ENCODE peak calls at places on chromosomes 7 and 10, in ten cellular contexts. One of them, this sample, is unnamed.

GRCh38 chr7:20647908-20648776 is 32.7 kb downstream of the ABCB5 start:
- DNase-seq in IMR-90: no peak
- DNase-seq in Peyer's patch: no peak
- DNase-seq in brain microvascular endothelial cell: no peak
- DNase-seq in neural progenitor cell: peak; percentile 70
- DNase-seq in uterus: no peak
- DNase-seq in CD8-positive, alpha-beta T cell: no peak
- DNase-seq in ascending aorta: no peak
- DNase-seq in upper lobe of right lung: no peak
- DNase-seq in tibial artery: no peak
- DNase-seq in this sample: no peak

GRCh38 chr10:114632869-114633715 is 25.0 kb downstream of the ABLIM1 start:
- DNase-seq in Peyer's patch: no peak
- DNase-seq in tibial artery: peak; percentile 59
- DNase-seq in upper lobe of right lung: no peak
- DNase-seq in brain microvascular endothelial cell: peak; percentile 89
- DNase-seq in ascending aorta: peak; percentile 17
- DNase-seq in neural progenitor cell: peak; percentile 25
- DNase-seq in uterus: no peak
- DNase-seq in CD8-positive, alpha-beta T cell: no peak
- DNase-seq in IMR-90: peak; percentile 94
- DNase-seq in this sample: no peak

GRCh38 chr7:135204271-135204872 is 7.0 kb downstream of the WDR91 start:
- DNase-seq in tibial artery: no peak
- DNase-seq in upper lobe of right lung: no peak
- DNase-seq in Peyer's patch: no peak
- DNase-seq in CD8-positive, alpha-beta T cell: no peak
- DNase-seq in uterus: no peak
- DNase-seq in neural progenitor cell: no peak
- DNase-seq in IMR-90: peak; percentile 93
- DNase-seq in ascending aorta: no peak
- DNase-seq in brain microvascular endothelial cell: peak; percentile 29
- DNase-seq in this sample: no peak

GRCh38 chr10:119650062-119650461 is 1.1 kb upstream of the BAG3 start:
- DNase-seq in Peyer's patch: no peak
- DNase-seq in CD8-positive, alpha-beta T cell: no peak
- DNase-seq in upper lobe of right lung: no peak
- DNase-seq in tibial artery: no peak
- DNase-seq in uterus: no peak
- DNase-seq in brain microvascular endothelial cell: no peak
- DNase-seq in ascending aorta: no peak
- DNase-seq in neural progenitor cell: no peak
- DNase-seq in IMR-90: no peak
- DNase-seq in this sample: no peak

GRCh38 chr10:71613303-71613777 is 106.2 kb downstream of the C10orf105 start:
- DNase-seq in CD8-positive, alpha-beta T cell: no peak
- DNase-seq in upper lobe of right lung: no peak
- DNase-seq in uterus: no peak
- DNase-seq in tibial artery: no peak
- DNase-seq in Peyer's patch: no peak
- DNase-seq in ascending aorta: no peak
- DNase-seq in neural progenitor cell: no peak
- DNase-seq in IMR-90: no peak
- DNase-seq in brain microvascular endothelial cell: no peak
- DNase-seq in this sample: no peak

GRCh38 chr7:96739167-96739566 is 29.5 kb upstream of the SEM1 start:
- DNase-seq in uterus: no peak
- DNase-seq in ascending aorta: no peak
- DNase-seq in neural progenitor cell: no peak
- DNase-seq in tibial artery: no peak
- DNase-seq in brain microvascular endothelial cell: no peak
- DNase-seq in CD8-positive, alpha-beta T cell: no peak
- DNase-seq in upper lobe of right lung: no peak
- DNase-seq in IMR-90: no peak
- DNase-seq in Peyer's patch: no peak
- DNase-seq in this sample: no peak

GRCh38 chr7:13262929-13263530 is 575.6 kb downstream of the ARL4A start:
- DNase-seq in upper lobe of right lung: no peak
- DNase-seq in brain microvascular endothelial cell: peak; percentile 22
- DNase-seq in ascending aorta: no peak
- DNase-seq in tibial artery: no peak
- DNase-seq in Peyer's patch: no peak
- DNase-seq in IMR-90: peak; percentile 52
- DNase-seq in neural progenitor cell: peak; percentile 40
- DNase-seq in CD8-positive, alpha-beta T cell: no peak
- DNase-seq in uterus: no peak
- DNase-seq in this sample: no peak

GRCh38 chr10:119849031-119849789 is 23.4 kb downstream of the MCMBP start:
- DNase-seq in neural progenitor cell: no peak
- DNase-seq in Peyer's patch: no peak
- DNase-seq in brain microvascular endothelial cell: peak; percentile 41
- DNase-seq in uterus: no peak
- DNase-seq in upper lobe of right lung: no peak
- DNase-seq in CD8-positive, alpha-beta T cell: no peak
- DNase-seq in ascending aorta: no peak
- DNase-seq in tibial artery: no peak
- DNase-seq in IMR-90: peak; percentile 76
- DNase-seq in this sample: no peak

GRCh38 chr10:29105516-29106215 is 183.2 kb upstream of the LYZL1 start:
- DNase-seq in neural progenitor cell: no peak
- DNase-seq in tibial artery: no peak
- DNase-seq in upper lobe of right lung: no peak
- DNase-seq in brain microvascular endothelial cell: peak; percentile 72
- DNase-seq in CD8-positive, alpha-beta T cell: no peak
- DNase-seq in uterus: no peak
- DNase-seq in IMR-90: peak; percentile 86
- DNase-seq in ascending aorta: no peak
- DNase-seq in Peyer's patch: no peak
- DNase-seq in this sample: no peak

GRCh38 chr10:117342638-117343037 is 32.6 kb downstream of the PDZD8 start:
- DNase-seq in uterus: no peak
- DNase-seq in Peyer's patch: no peak
- DNase-seq in CD8-positive, alpha-beta T cell: no peak
- DNase-seq in brain microvascular endothelial cell: peak; percentile 43
- DNase-seq in IMR-90: peak; percentile 83
- DNase-seq in ascending aorta: no peak
- DNase-seq in tibial artery: no peak
- DNase-seq in upper lobe of right lung: no peak
- DNase-seq in neural progenitor cell: no peak
- DNase-seq in this sample: no peak

GRCh38 chr7:113796557-113796956 is 122.3 kb downstream of the PPP1R3A start:
- DNase-seq in tibial artery: no peak
- DNase-seq in upper lobe of right lung: no peak
- DNase-seq in neural progenitor cell: no peak
- DNase-seq in CD8-positive, alpha-beta T cell: no peak
- DNase-seq in Peyer's patch: no peak
- DNase-seq in IMR-90: peak; percentile 92
- DNase-seq in ascending aorta: no peak
- DNase-seq in brain microvascular endothelial cell: peak; percentile 95
- DNase-seq in uterus: no peak
- DNase-seq in this sample: no peak

GRCh38 chr10:35043796-35044344 is 46.3 kb downstream of the CUL2 start:
- DNase-seq in CD8-positive, alpha-beta T cell: no peak
- DNase-seq in Peyer's patch: no peak
- DNase-seq in upper lobe of right lung: no peak
- DNase-seq in neural progenitor cell: no peak
- DNase-seq in ascending aorta: no peak
- DNase-seq in uterus: no peak
- DNase-seq in IMR-90: peak; percentile 70
- DNase-seq in brain microvascular endothelial cell: no peak
- DNase-seq in tibial artery: no peak
- DNase-seq in this sample: no peak

GRCh38 chr10:99466632-99467031 is 36.2 kb upstream of the GOT1 start:
- DNase-seq in CD8-positive, alpha-beta T cell: no peak
- DNase-seq in tibial artery: peak; percentile 22
- DNase-seq in upper lobe of right lung: no peak
- DNase-seq in brain microvascular endothelial cell: no peak
- DNase-seq in uterus: no peak
- DNase-seq in IMR-90: peak; percentile 15
- DNase-seq in neural progenitor cell: no peak
- DNase-seq in ascending aorta: no peak
- DNase-seq in Peyer's patch: no peak
- DNase-seq in this sample: no peak

GRCh38 chr10:78028438-78029293 is 649 bp downstream of the POLR3A start:
- DNase-seq in CD8-positive, alpha-beta T cell: peak; percentile 48
- DNase-seq in neural progenitor cell: peak; percentile 60
- DNase-seq in IMR-90: peak; percentile 57
- DNase-seq in ascending aorta: no peak
- DNase-seq in brain microvascular endothelial cell: peak; percentile 29
- DNase-seq in upper lobe of right lung: no peak
- DNase-seq in Peyer's patch: no peak
- DNase-seq in tibial artery: no peak
- DNase-seq in uterus: no peak
- DNase-seq in this sample: peak; percentile 18

GRCh38 chr7:80335473-80336232 is 176.2 kb downstream of the GNAT3 start:
- DNase-seq in Peyer's patch: no peak
- DNase-seq in neural progenitor cell: peak; percentile 50
- DNase-seq in upper lobe of right lung: no peak
- DNase-seq in ascending aorta: no peak
- DNase-seq in uterus: no peak
- DNase-seq in tibial artery: no peak
- DNase-seq in IMR-90: peak; percentile 84
- DNase-seq in CD8-positive, alpha-beta T cell: no peak
- DNase-seq in brain microvascular endothelial cell: no peak
- DNase-seq in this sample: no peak

GRCh38 chr10:96675846-96676245 is 44.5 kb downstream of the PIK3AP1 start:
- DNase-seq in upper lobe of right lung: no peak
- DNase-seq in brain microvascular endothelial cell: no peak
- DNase-seq in Peyer's patch: no peak
- DNase-seq in IMR-90: no peak
- DNase-seq in ascending aorta: no peak
- DNase-seq in uterus: no peak
- DNase-seq in CD8-positive, alpha-beta T cell: no peak
- DNase-seq in tibial artery: no peak
- DNase-seq in neural progenitor cell: no peak
- DNase-seq in this sample: no peak

GRCh38 chr7:106552645-106553445 is 108.1 kb downstream of the CCDC71L start:
- DNase-seq in ascending aorta: no peak
- DNase-seq in CD8-positive, alpha-beta T cell: no peak
- DNase-seq in brain microvascular endothelial cell: no peak
- DNase-seq in neural progenitor cell: no peak
- DNase-seq in uterus: no peak
- DNase-seq in upper lobe of right lung: no peak
- DNase-seq in tibial artery: no peak
- DNase-seq in Peyer's patch: peak; percentile 30
- DNase-seq in IMR-90: peak; percentile 22
- DNase-seq in this sample: no peak

GRCh38 chr10:72092987-72093386 is 4.6 kb upstream of the SPOCK2 start:
- DNase-seq in ascending aorta: no peak
- DNase-seq in uterus: no peak
- DNase-seq in CD8-positive, alpha-beta T cell: no peak
- DNase-seq in IMR-90: no peak
- DNase-seq in neural progenitor cell: no peak
- DNase-seq in upper lobe of right lung: no peak
- DNase-seq in tibial artery: no peak
- DNase-seq in brain microvascular endothelial cell: no peak
- DNase-seq in Peyer's patch: no peak
- DNase-seq in this sample: no peak

GRCh38 chr7:24722386-24723177 is 34.7 kb downstream of the GSDME start:
- DNase-seq in IMR-90: no peak
- DNase-seq in CD8-positive, alpha-beta T cell: no peak
- DNase-seq in Peyer's patch: peak; percentile 9
- DNase-seq in tibial artery: no peak
- DNase-seq in uterus: no peak
- DNase-seq in neural progenitor cell: peak; percentile 54
- DNase-seq in upper lobe of right lung: no peak
- DNase-seq in ascending aorta: no peak
- DNase-seq in brain microvascular endothelial cell: peak; percentile 24
- DNase-seq in this sample: no peak

GRCh38 chr7:24920702-24921679 is 59.0 kb downstream of the OSBPL3 start:
- DNase-seq in Peyer's patch: no peak
- DNase-seq in ascending aorta: no peak
- DNase-seq in IMR-90: no peak
- DNase-seq in CD8-positive, alpha-beta T cell: no peak
- DNase-seq in upper lobe of right lung: peak; percentile 67
- DNase-seq in uterus: no peak
- DNase-seq in brain microvascular endothelial cell: no peak
- DNase-seq in neural progenitor cell: peak; percentile 32
- DNase-seq in tibial artery: no peak
- DNase-seq in this sample: no peak

GRCh38 chr10:55668326-55668922 is 692.6 kb downstream of the ZWINT start:
- DNase-seq in CD8-positive, alpha-beta T cell: no peak
- DNase-seq in ascending aorta: no peak
- DNase-seq in neural progenitor cell: peak; percentile 15
- DNase-seq in upper lobe of right lung: no peak
- DNase-seq in uterus: no peak
- DNase-seq in IMR-90: no peak
- DNase-seq in Peyer's patch: no peak
- DNase-seq in tibial artery: no peak
- DNase-seq in brain microvascular endothelial cell: no peak
- DNase-seq in this sample: no peak
- TF ChIP-seq CTCF in CD8-positive, alpha-beta T cell: no peak
- TF ChIP-seq CTCF in ascending aorta: no peak
- TF ChIP-seq CTCF in neural progenitor cell: peak; percentile 53
- TF ChIP-seq CTCF in upper lobe of right lung: peak; percentile 24
- TF ChIP-seq CTCF in uterus: no peak
- TF ChIP-seq CTCF in IMR-90: no peak
- TF ChIP-seq CTCF in Peyer's patch: no peak
- TF ChIP-seq CTCF in tibial artery: no peak
- TF ChIP-seq CTCF in brain microvascular endothelial cell: peak; percentile 12
- TF ChIP-seq CTCF in this sample: no peak

GRCh38 chr7:2520808-2521146 is 1.2 kb downstream of the LFNG start:
- DNase-seq in uterus: no peak
- DNase-seq in neural progenitor cell: no peak
- DNase-seq in ascending aorta: no peak
- DNase-seq in Peyer's patch: no peak
- DNase-seq in brain microvascular endothelial cell: no peak
- DNase-seq in IMR-90: no peak
- DNase-seq in CD8-positive, alpha-beta T cell: no peak
- DNase-seq in tibial artery: no peak
- DNase-seq in upper lobe of right lung: no peak
- DNase-seq in this sample: no peak
- H3K27ac ChIP-seq in uterus: peak overlapping the region; percentile 67
- H3K27ac ChIP-seq in neural progenitor cell: no peak overlapping the region
- H3K27ac ChIP-seq in ascending aorta: no peak overlapping the region
- H3K27ac ChIP-seq in Peyer's patch: peak overlapping the region; percentile 53
- H3K27ac ChIP-seq in brain microvascular endothelial cell: no peak overlapping the region
- H3K27ac ChIP-seq in IMR-90: no peak overlapping the region
- H3K27ac ChIP-seq in CD8-positive, alpha-beta T cell: peak overlapping the region; percentile 63
- H3K27ac ChIP-seq in tibial artery: no peak overlapping the region
- H3K27ac ChIP-seq in upper lobe of right lung: no peak overlapping the region
- H3K27ac ChIP-seq in this sample: peak overlapping the region; percentile 88

GRCh38 chr7:1270181-1270580 is 37.5 kb downstream of the UNCX start:
- DNase-seq in tibial artery: no peak
- DNase-seq in CD8-positive, alpha-beta T cell: no peak
- DNase-seq in brain microvascular endothelial cell: no peak
- DNase-seq in IMR-90: no peak
- DNase-seq in neural progenitor cell: no peak
- DNase-seq in uterus: no peak
- DNase-seq in Peyer's patch: no peak
- DNase-seq in ascending aorta: no peak
- DNase-seq in upper lobe of right lung: no peak
- DNase-seq in this sample: no peak
- H3K27me3 ChIP-seq in tibial artery: peaks cover 70% of the 10 kb centered on the region
- H3K27me3 ChIP-seq in CD8-positive, alpha-beta T cell: peaks cover 4% of the 10 kb centered on the region
- H3K27me3 ChIP-seq in brain microvascular endothelial cell: no peaks in the 10 kb centered on the region
- H3K27me3 ChIP-seq in IMR-90: peaks cover 41% of the 10 kb centered on the region
- H3K27me3 ChIP-seq in neural progenitor cell: peaks cover 23% of the 10 kb centered on the region
- H3K27me3 ChIP-seq in uterus: no peaks in the 10 kb centered on the region
- H3K27me3 ChIP-seq in Peyer's patch: no peaks in the 10 kb centered on the region
- H3K27me3 ChIP-seq in ascending aorta: no peaks in the 10 kb centered on the region
- H3K27me3 ChIP-seq in upper lobe of right lung: peaks cover 27% of the 10 kb centered on the region
- H3K27me3 ChIP-seq in this sample: peaks cover 26% of the 10 kb centered on the region

GRCh38 chr7:150976529-150977381 is 1.4 kb downstream of the KCNH2 start:
- DNase-seq in brain microvascular endothelial cell: no peak
- DNase-seq in Peyer's patch: no peak
- DNase-seq in tibial artery: no peak
- DNase-seq in neural progenitor cell: peak; percentile 50
- DNase-seq in IMR-90: no peak
- DNase-seq in uterus: no peak
- DNase-seq in upper lobe of right lung: no peak
- DNase-seq in ascending aorta: no peak
- DNase-seq in CD8-positive, alpha-beta T cell: no peak
- DNase-seq in this sample: no peak
- TF ChIP-seq CTCF in brain microvascular endothelial cell: no peak
- TF ChIP-seq CTCF in Peyer's patch: no peak
- TF ChIP-seq CTCF in tibial artery: no peak
- TF ChIP-seq CTCF in neural progenitor cell: no peak
- TF ChIP-seq CTCF in IMR-90: no peak
- TF ChIP-seq CTCF in uterus: no peak
- TF ChIP-seq CTCF in upper lobe of right lung: no peak
- TF ChIP-seq CTCF in ascending aorta: no peak
- TF ChIP-seq CTCF in CD8-positive, alpha-beta T cell: no peak
- TF ChIP-seq CTCF in this sample: no peak

This sample was measured in CD4-positive, alpha-beta T cell.